ENCODE peak calls at places on chromosomes 11 and 22, in nine cellular contexts. I, H, X, L, B, M, Z, R and K are unnamed samples.

GRCh38 chr11:40491341-40491740 is 968.1 kb downstream of the LRRC4C start:
- DNase-seq in I (no peak), H (no peak), X (no peak), L (no peak), B (no peak), M (no peak), Z (peak), R (no peak), K (no peak)

GRCh38 chr11:77799338-77799737 is 21.2 kb downstream of the RSF1 start:
- DNase-seq in I (no peak), H (no peak), X (no peak), L (peak), B (no peak), M (no peak), Z (no peak), R (no peak), K (no peak)

GRCh38 chr22:29079218-29079901 is 6.5 kb downstream of the KREMEN1 start:
- DNase-seq in I (no peak), H (no peak), X (no peak), L (peak), B (no peak), M (peak), Z (no peak), R (no peak), K (peak)

GRCh38 chr22:49779226-49779625 is 48.4 kb downstream of the BRD1 start:
- DNase-seq in I (no peak), H (no peak), X (no peak), L (no peak), B (no peak), M (no peak), Z (no peak), R (no peak), K (no peak)

GRCh38 chr11:75476716-75477613 is 44.0 kb upstream of the KLHL35 start:
- DNase-seq in I (no peak), H (no peak), X (no peak), L (no peak), B (no peak), M (no peak), Z (no peak), R (no peak), K (no peak)

GRCh38 chr11:46254135-46254491 is 23.3 kb upstream of the CREB3L1 start:
- DNase-seq in I (no peak), H (no peak), X (no peak), L (no peak), B (no peak), M (peak), Z (no peak), R (no peak), K (no peak)

GRCh38 chr11:97751405-97751804 is 1269.3 kb upstream of the CNTN5 start:
- DNase-seq in I (no peak), H (no peak), X (no peak), L (no peak), B (no peak), M (no peak), Z (no peak), R (no peak), K (no peak)

GRCh38 chr22:17562906-17563870 is at the start of gene SLC25A18:
- DNase-seq in I (no peak), H (peak), X (no peak), L (no peak), B (peak), M (peak), Z (no peak), R (no peak), K (no peak)

GRCh38 chr22:30262917-30263741 is 3.5 kb downstream of the OSM start:
- DNase-seq in I (no peak), H (peak), X (peak), L (peak), B (peak), M (peak), Z (peak), R (peak), K (peak)

GRCh38 chr11:70454197-70454767 is 56.0 kb downstream of the CTTN start:
- DNase-seq in I (no peak), H (no peak), X (no peak), L (no peak), B (no peak), M (no peak), Z (no peak), R (no peak), K (no peak)

GRCh38 chr11:112292785-112293407 is 32.2 kb upstream of the PLET1 start:
- DNase-seq in I (no peak), H (no peak), X (no peak), L (peak), B (no peak), M (no peak), Z (no peak), R (no peak), K (peak)

GRCh38 chr11:17887779-17888178 is 125.1 kb downstream of the SERGEF start:
- DNase-seq in I (no peak), H (peak), X (no peak), L (no peak), B (peak), M (no peak), Z (no peak), R (no peak), K (no peak)

GRCh38 chr22:18091916-18092526 is 14.2 kb downstream of the PEX26 start:
- DNase-seq in I (no peak), H (no peak), X (no peak), L (peak), B (no peak), M (peak), Z (peak), R (no peak), K (no peak)

GRCh38 chr11:21564095-21564494 is 628.8 kb upstream of the ANO5 start:
- DNase-seq in I (no peak), H (no peak), X (peak), L (no peak), B (no peak), M (no peak), Z (no peak), R (no peak), K (no peak)

GRCh38 chr22:36339171-36340065 is 48.3 kb downstream of the MYH9 start:
- DNase-seq in I (no peak), H (no peak), X (no peak), L (peak), B (no peak), M (no peak), Z (no peak), R (no peak), K (no peak)

GRCh38 chr11:34487430-34487829 is 26.2 kb downstream of the ELF5 start:
- DNase-seq in I (no peak), H (no peak), X (no peak), L (no peak), B (no peak), M (no peak), Z (no peak), R (no peak), K (no peak)

GRCh38 chr11:73331138-73331916 is 23.3 kb downstream of the ARHGEF17 start:
- DNase-seq in I (no peak), H (peak), X (no peak), L (no peak), B (peak), M (peak), Z (no peak), R (peak), K (no peak)

GRCh38 chr11:2797181-2797711 is 88.3 kb downstream of the CDKN1C start:
- DNase-seq in I (no peak), H (no peak), X (no peak), L (no peak), B (no peak), M (no peak), Z (no peak), R (no peak), K (no peak)

GRCh38 chr11:117986981-117987495 is 844 bp downstream of the IL10RA start:
- DNase-seq in I (no peak), H (no peak), X (peak), L (peak), B (no peak), M (no peak), Z (peak), R (no peak), K (peak)

GRCh38 chr11:32713496-32713895 is 81.0 kb downstream of the CCDC73 start:
- DNase-seq in I (peak), H (peak), X (peak), L (peak), B (peak), M (peak), Z (no peak), R (no peak), K (peak)

GRCh38 chr22:19382240-19382639 is 49.3 kb downstream of the HIRA start:
- DNase-seq in I (no peak), H (no peak), X (no peak), L (no peak), B (no peak), M (no peak), Z (no peak), R (no peak), K (no peak)

GRCh38 chr11:111765320-111765983 is 737 bp downstream of the PPP2R1B start:
- DNase-seq in I (no peak), H (peak), X (peak), L (peak), B (no peak), M (no peak), Z (peak), R (no peak), K (peak)

GRCh38 chr11:104198576-104198975 is 34.6 kb upstream of the PDGFD start:
- DNase-seq in I (no peak), H (no peak), X (no peak), L (peak), B (no peak), M (no peak), Z (no peak), R (no peak), K (no peak)

GRCh38 chr11:95364324-95365295 is 133.6 kb upstream of the SESN3 start:
- DNase-seq in I (no peak), H (no peak), X (no peak), L (peak), B (no peak), M (peak), Z (no peak), R (peak), K (peak)

GRCh38 chr11:58771458-58771855 is 39.7 kb upstream of the GLYAT start:
- DNase-seq in I (no peak), H (no peak), X (no peak), L (peak), B (no peak), M (no peak), Z (no peak), R (no peak), K (peak)

GRCh38 chr11:27353593-27354358 is 9.2 kb downstream of the CCDC34 start:
- DNase-seq in I (no peak), H (no peak), X (no peak), L (peak), B (no peak), M (no peak), Z (no peak), R (no peak), K (no peak)

DNA sequence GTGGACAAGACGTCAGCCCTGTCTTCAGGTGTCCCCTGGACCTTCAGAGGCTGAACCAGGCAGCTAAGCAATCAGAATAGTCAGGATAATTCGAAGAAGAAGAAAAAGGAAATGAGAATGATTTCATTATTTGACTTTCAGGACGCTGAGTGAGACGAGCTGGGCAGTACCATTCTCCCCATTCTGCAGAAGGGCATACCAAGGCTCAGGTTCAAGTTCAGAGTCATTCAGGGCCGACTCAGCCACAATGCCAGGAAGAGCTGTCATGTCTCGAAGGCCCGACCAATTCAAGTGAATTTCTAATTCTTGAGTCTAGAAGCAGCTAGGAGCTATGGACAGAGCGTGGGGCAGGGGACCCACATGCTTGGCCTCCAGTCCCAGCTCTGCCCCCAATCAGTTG is 33.8 kb upstream of the CD82 start:
- DNase-seq in I (no peak), H (no peak), X (no peak), L (no peak), B (no peak), M (no peak), Z (no peak), R (no peak), K (no peak)
- TF ChIP-seq EZH2phosphoT487 in I (no peak), H (no peak), X (no peak), L (no peak), B (no peak), M (no peak), Z (no peak), R (no peak), K (no peak)

DNA sequence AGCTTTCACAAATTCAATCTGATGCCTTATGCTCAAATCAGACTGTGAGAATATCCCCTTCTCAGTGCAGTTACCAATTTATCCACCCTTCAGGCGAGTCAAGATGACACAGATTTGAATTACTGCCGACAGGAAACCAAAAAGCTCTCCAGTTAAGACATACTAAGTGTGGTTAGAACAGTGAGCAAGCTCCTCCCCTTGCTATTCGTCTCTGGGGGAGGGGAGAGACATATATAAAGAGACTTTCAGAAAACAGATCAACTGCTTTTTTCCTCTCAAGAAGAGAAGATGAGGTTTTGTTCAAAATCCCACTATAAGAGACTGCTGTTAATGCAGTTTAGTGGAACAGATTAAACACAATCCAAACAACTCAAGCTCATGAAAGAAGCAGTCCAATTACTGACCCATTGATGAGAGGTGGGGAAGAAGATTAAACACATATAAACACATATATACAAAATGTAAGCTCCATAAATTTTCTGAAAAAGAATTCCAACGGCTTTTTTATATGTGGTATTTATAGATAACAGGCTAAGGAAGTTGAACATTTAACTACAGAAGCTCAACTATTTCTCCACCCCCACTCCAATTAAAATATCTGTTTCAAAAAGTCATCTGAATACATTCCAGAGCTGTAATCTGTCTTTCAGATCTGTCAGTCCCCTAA is 102.7 kb downstream of the MRTFA start:
- DNase-seq in I (no peak), H (peak), X (peak), L (peak), B (peak), M (peak), Z (peak), R (no peak), K (peak)
- H3K4me3 ChIP-seq in I (no peak), H (peak), X (peak), L (peak), B (no peak), M (no peak), Z (no peak), R (peak), K (no peak)

GRCh38 chr11:44464741-44465140 is 100.7 kb upstream of the CD82 start:
- DNase-seq in I (peak), H (peak), X (peak), L (no peak), B (no peak), M (no peak), Z (no peak), R (no peak), K (peak)
- TF ChIP-seq EZH2phosphoT487 in I (no peak), H (no peak), X (no peak), L (no peak), B (no peak), M (no peak), Z (no peak), R (no peak), K (no peak)

DNA sequence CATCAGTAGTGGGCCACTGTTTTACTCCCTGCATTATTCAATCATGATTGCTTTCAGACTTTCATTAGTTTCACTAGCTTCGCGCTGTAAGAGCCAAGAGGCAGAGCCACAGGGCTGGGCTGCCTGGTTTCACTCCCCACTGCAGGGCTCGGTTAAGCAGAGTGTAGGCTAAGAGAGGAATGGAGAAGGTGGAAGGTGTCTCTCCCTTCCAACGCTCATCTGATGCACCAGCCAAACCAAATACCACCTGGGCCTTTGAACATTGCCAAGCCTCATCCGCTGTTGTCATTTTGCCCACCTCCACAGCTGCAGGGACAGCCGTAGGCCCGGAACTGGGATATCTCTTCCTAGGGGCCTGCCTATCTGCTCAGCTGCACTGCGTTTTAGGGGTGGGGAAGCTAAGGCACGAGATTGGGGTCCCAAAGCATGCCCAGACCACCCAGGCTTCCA is 480 bp upstream of the SMARCB1 start:
- DNase-seq in I (no peak), H (no peak), X (peak), L (no peak), B (no peak), M (no peak), Z (peak), R (peak), K (no peak)
- H3K4me3 ChIP-seq in I (peak), H (peak), X (peak), L (peak), B (peak), M (no peak), Z (peak), R (peak), K (peak)

GRCh38 chr22:47775686-47776085 is 1013.2 kb downstream of the TBC1D22A start:
- DNase-seq in I (no peak), H (no peak), X (no peak), L (no peak), B (no peak), M (no peak), Z (no peak), R (no peak), K (peak)
- TF ChIP-seq EZH2phosphoT487 in I (no peak), H (no peak), X (no peak), L (no peak), B (no peak), M (no peak), Z (no peak), R (no peak), K (no peak)

GRCh38 chr11:107928767-107929507 is 689 bp downstream of the RAB39A start:
- DNase-seq in I (no peak), H (peak), X (peak), L (no peak), B (peak), M (peak), Z (no peak), R (peak), K (no peak)
- H3K4me3 ChIP-seq in I (no peak), H (peak), X (peak), L (peak), B (peak), M (peak), Z (peak), R (peak), K (no peak)

GRCh38 chr22:24355574-24355973 is 71.8 kb upstream of the ADORA2A start:
- DNase-seq in I (no peak), H (no peak), X (no peak), L (peak), B (no peak), M (no peak), Z (no peak), R (no peak), K (no peak)
- TF ChIP-seq EZH2phosphoT487 in I (no peak), H (no peak), X (no peak), L (no peak), B (no peak), M (no peak), Z (no peak), R (no peak), K (no peak)

GRCh38 chr22:27982106-27982505 is 63.0 kb upstream of the PITPNB start:
- DNase-seq in I (no peak), H (no peak), X (no peak), L (no peak), B (no peak), M (no peak), Z (no peak), R (no peak), K (no peak)

GRCh38 chr22:27982630-27983180 is 63.6 kb upstream of the PITPNB start:
- DNase-seq in I (no peak), H (no peak), X (no peak), L (no peak), B (no peak), M (no peak), Z (no peak), R (no peak), K (no peak)

GRCh38 chr22:27978317-27978716 is 59.3 kb upstream of the PITPNB start:
- DNase-seq in I (no peak), H (no peak), X (no peak), L (no peak), B (no peak), M (no peak), Z (no peak), R (no peak), K (no peak)

GRCh38 chr22:27978875-27979274 is 59.8 kb upstream of the PITPNB start:
- DNase-seq in I (no peak), H (no peak), X (no peak), L (no peak), B (no peak), M (no peak), Z (no peak), R (no peak), K (no peak)

DNA sequence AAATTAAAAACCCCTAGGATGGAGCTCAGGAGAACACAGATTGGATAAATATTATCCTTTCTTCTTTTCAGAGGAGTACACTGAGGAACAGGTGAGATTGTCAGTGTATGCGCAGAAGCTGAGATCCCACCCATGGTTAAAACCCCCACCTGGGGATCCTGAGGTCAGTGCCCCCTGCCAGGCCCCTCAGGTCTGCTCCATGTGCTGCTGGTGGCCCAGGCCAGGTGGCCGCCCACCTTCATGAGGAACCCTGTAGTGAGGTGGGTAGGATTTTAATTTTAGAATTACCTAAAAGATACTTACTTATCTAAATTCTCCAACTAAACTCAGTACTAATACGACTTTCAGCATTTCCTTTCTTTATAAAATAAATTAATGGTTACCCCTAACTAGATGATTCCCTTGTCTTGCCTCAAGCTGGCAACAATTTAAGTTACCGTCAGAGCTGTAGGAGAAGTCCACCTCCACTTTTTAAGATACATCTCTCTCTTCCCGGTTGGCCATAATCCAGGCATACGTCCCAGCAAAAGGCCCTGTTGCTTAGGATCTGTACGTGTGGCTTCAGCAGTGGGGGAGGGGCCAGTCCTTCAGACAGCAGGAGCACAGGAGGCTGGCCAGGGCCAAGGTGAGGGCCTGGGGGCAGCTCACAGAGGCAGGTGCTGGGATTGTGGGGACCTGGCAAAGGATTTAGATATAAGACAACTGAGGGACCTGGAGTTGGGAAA is 61.5 kb upstream of the PITPNB start:
- DNase-seq in I (no peak), H (peak), X (no peak), L (no peak), B (peak), M (no peak), Z (no peak), R (no peak), K (no peak)
- H3K4me3 ChIP-seq in I (no peak), H (no peak), X (no peak), L (no peak), B (no peak), M (no peak), Z (no peak), R (no peak), K (no peak)